ENCODE peak calls at places on chromosomes 6 and 20, in eight cellular contexts. C, J, O, M, H, L, B and G are unnamed samples.

GRCh38 chr20:931401-931800 is 15.3 kb upstream of the ANGPT4 start:
- DNase-seq in O (peak), L (peak), J (peak), M (no peak), H (no peak), C (no peak), B (no peak), G (no peak)

GRCh38 chr6:150600302-150601017 is 775 bp downstream of the PLEKHG1 start:
- DNase-seq in O (peak), M (peak), H (peak), C (peak), J (peak), B (peak), L (peak), G (peak)

GRCh38 chr20:38171301-38172010 is 6.4 kb upstream of the TGM2 start:
- DNase-seq in J (no peak), C (peak), O (peak), H (no peak), B (no peak), M (no peak), L (no peak), G (no peak)

GRCh38 chr20:3106658-3107463 is 22.3 kb upstream of the AVP start:
- DNase-seq in O (peak), C (no peak), B (no peak), L (no peak), H (no peak), M (no peak), J (no peak), G (no peak)

GRCh38 chr6:116278853-116279231 is 888 bp downstream of the TSPYL1 start:
- DNase-seq in L (peak), J (no peak), C (peak), H (no peak), O (no peak), M (peak), B (no peak), G (no peak)

GRCh38 chr6:28756555-28756918 is 167.2 kb downstream of the TRIM27 start:
- DNase-seq in L (peak), O (no peak), B (no peak), J (no peak), M (no peak), H (no peak), C (no peak), G (no peak)

GRCh38 chr20:47024461-47024937 is 129.9 kb downstream of the EYA2 start:
- DNase-seq in C (peak), B (no peak), M (no peak), J (no peak), L (no peak), H (no peak), O (no peak), G (no peak)

GRCh38 chr6:160058603-160059215 is 62.9 kb upstream of the SLC22A1 start:
- DNase-seq in H (peak), O (no peak), M (no peak), J (no peak), B (no peak), C (no peak), L (no peak), G (no peak)

GRCh38 chr6:75691012-75691411 is 58.0 kb upstream of the MYO6 start:
- DNase-seq in M (no peak), J (no peak), C (peak), H (no peak), L (peak), B (no peak), O (peak), G (no peak)

GRCh38 chr6:169371344-169372144 is 117.9 kb upstream of the THBS2 start:
- DNase-seq in M (no peak), J (no peak), H (peak), C (peak), B (peak), O (peak), L (peak), G (no peak)

GRCh38 chr6:164455835-164456234 is 853.6 kb downstream of the C6orf118 start:
- DNase-seq in C (no peak), B (no peak), L (peak), M (no peak), H (no peak), O (peak), J (no peak), G (no peak)

GRCh38 chr20:46289416-46289815 is 18.9 kb downstream of the CDH22 start:
- DNase-seq in J (no peak), B (no peak), C (no peak), H (no peak), L (no peak), O (no peak), M (no peak), G (no peak)

GRCh38 chr6:34232901-34233300 is 3.8 kb upstream of the HMGA1 start:
- DNase-seq in J (no peak), C (peak), H (no peak), L (no peak), O (no peak), M (no peak), B (no peak), G (no peak)

GRCh38 chr20:50515471-50516106 is 5.4 kb downstream of the PTPN1 start:
- DNase-seq in H (no peak), B (no peak), J (no peak), O (no peak), L (no peak), C (no peak), M (no peak), G (no peak)

GRCh38 chr6:150687508-150687907 is 87.8 kb downstream of the PLEKHG1 start:
- DNase-seq in C (no peak), L (no peak), H (peak), O (no peak), J (no peak), M (no peak), B (no peak), G (no peak)

GRCh38 chr6:37029249-37029959 is 23.9 kb downstream of the FGD2 start:
- DNase-seq in J (peak), O (peak), H (peak), M (peak), C (peak), L (peak), B (peak), G (no peak)

DNA sequence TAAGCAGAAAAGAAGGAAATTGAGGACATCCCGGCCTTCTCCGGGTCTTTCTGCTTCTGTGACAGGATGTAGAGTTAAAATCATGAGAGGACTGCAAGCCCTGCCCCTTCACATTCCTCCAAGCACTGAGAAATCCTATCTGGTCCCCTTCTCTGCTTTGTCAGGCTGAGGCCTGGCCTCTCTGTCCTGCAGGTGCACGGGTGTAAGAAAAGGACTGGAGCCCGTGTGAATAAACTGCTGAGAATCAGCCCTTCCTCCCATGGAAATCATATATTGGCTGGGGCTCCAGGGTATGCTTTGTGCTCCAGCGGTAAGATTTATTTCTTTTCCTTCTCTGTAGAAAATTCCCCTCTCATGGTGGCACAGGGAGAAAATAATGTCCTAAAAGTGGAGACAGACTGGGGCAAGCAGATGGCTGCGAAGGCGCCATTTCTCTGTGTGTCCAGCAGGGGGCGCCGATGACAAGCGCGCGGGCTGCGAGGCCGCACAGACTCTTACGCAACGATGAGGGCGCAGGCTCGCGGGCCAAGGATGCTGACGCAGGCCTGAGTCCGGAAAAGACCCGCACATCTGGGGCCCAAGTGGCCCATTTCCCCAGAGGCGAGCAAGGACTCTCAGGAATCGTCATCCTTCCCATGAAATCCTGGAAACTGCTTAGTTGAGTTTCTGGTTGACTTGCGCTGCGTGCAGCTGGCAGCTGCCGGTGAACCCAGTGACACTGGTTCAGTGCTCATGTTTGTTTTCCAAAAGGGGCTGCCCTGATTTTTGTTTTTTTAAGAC is 258.6 kb downstream of the ADGB start:
- DNase-seq in H (peak), M (peak), J (peak), C (peak), O (peak), L (peak), B (peak), G (no peak)
- H3K27ac ChIP-seq in H (no peak), M (peak), J (no peak), C (peak), O (no peak), L (peak), B (no peak), G (no peak)

DNA sequence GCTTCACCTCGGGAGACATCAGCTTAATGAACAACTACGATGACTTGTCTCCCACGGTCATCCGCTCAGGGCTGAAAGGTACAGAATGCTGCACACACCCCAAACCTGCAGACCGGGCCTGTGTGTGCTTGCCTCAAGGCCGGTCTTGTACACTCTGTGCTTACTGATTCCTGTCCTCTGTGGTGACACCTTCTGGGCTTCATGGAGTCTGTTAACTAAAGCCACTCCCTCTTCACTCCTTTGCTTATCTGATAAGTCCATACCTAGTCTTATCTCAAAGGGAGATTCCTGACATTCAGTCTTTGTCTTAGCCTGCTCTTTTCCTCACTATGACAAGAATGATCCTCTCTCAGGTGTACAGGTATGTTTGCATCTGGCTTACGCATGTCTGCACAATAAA is 107.7 kb upstream of the TMEM181 start:
- DNase-seq in M (no peak), C (no peak), B (no peak), O (peak), J (no peak), L (no peak), H (peak), G (peak)
- H3K27ac ChIP-seq in M (no peak), C (no peak), B (no peak), O (no peak), J (no peak), L (no peak), H (no peak), G (peak)

GRCh38 chr20:63889241-63890200 is 5.4 kb upstream of the DNAJC5 start:
- DNase-seq in M (no peak), B (no peak), C (peak), L (no peak), H (peak), J (no peak), O (no peak), G (peak)

GRCh38 chr20:63892402-63892801 is 2.5 kb upstream of the DNAJC5 start:
- DNase-seq in H (no peak), O (no peak), B (no peak), C (no peak), M (no peak), L (no peak), J (no peak), G (no peak)

GRCh38 chr20:63890201-63890576 is 4.7 kb upstream of the DNAJC5 start:
- DNase-seq in B (no peak), O (no peak), C (peak), M (no peak), L (no peak), H (peak), J (no peak), G (no peak)

GRCh38 chr20:63891061-63892002 is 3.6 kb upstream of the DNAJC5 start:
- DNase-seq in H (peak), M (no peak), C (no peak), J (no peak), O (peak), L (no peak), B (no peak), G (no peak)

DNA sequence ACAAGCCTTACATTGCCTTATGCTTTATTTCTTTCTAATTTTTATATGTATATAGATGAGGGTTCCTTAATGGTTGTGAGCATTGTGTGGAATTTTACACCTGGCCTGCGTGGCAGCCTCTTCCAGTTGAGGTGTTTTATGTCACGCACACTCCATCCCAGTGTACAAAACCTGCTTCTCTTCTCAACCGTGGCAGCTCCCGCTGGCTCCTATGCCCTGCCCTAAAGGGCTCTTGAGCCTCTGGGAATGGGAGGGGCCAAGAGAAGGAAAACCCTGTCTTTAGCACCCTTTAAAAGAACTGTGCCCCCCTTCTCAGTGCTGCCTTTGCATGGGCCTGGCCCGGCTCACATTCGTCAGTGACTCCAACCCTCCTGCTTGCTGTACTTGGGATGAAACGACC is 4.3 kb upstream of the DNAJC5 start:
- DNase-seq in J (no peak), L (no peak), M (no peak), H (peak), C (no peak), O (no peak), B (no peak), G (no peak)
- H3K27ac ChIP-seq in J (no peak), L (no peak), M (no peak), H (peak), C (no peak), O (no peak), B (no peak), G (peak)

GRCh38 chr6:109447878-109448555 is 7.5 kb downstream of the SMPD2 start:
- DNase-seq in J (no peak), O (peak), C (no peak), M (no peak), B (no peak), L (peak), H (no peak), G (no peak)

GRCh38 chr6:109447087-109447486 is 6.6 kb downstream of the SMPD2 start:
- DNase-seq in B (no peak), L (no peak), J (no peak), O (no peak), C (no peak), M (no peak), H (no peak), G (no peak)

GRCh38 chr6:109446072-109446471 is 5.5 kb downstream of the SMPD2 start:
- DNase-seq in H (peak), C (no peak), M (no peak), J (no peak), O (no peak), L (no peak), B (no peak), G (no peak)

GRCh38 chr6:109445382-109445781 is 4.9 kb downstream of the SMPD2 start:
- DNase-seq in O (no peak), H (no peak), M (no peak), B (no peak), J (no peak), L (no peak), C (no peak), G (no peak)

GRCh38 chr6:109446541-109446940 is 6.0 kb downstream of the SMPD2 start:
- DNase-seq in B (no peak), O (no peak), L (no peak), M (no peak), H (no peak), C (no peak), J (no peak), G (no peak)
- H3K27ac ChIP-seq in B (no peak), O (no peak), L (no peak), M (no peak), H (no peak), C (no peak), J (no peak), G (no peak)

GRCh38 chr6:69378326-69378725 is 418.5 kb downstream of the LMBRD1 start:
- DNase-seq in J (no peak), M (no peak), O (peak), B (peak), C (no peak), L (no peak), H (no peak), G (no peak)
- H3K27ac ChIP-seq in J (no peak), M (no peak), O (no peak), B (no peak), C (no peak), L (no peak), H (no peak), G (no peak)

DNA sequence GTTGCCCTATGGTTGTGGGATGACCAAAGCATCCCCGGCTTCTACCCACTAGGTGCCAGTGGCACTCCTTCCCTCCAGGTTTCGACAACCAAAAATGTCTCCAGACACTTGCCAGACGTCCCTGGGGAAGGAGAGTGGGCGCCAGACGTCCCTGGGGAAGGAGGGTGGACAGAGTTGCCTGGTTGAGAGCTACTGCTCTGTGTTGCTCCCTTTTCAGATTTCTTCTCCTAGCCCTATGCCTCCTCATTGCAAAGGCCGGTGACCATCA is 13.1 kb downstream of the LRRC73 start:
- DNase-seq in O (no peak), J (no peak), L (no peak), M (no peak), B (no peak), C (no peak), H (no peak), G (no peak)
- H3K27ac ChIP-seq in O (no peak), J (no peak), L (no peak), M (no peak), B (no peak), C (no peak), H (no peak), G (peak)

DNA sequence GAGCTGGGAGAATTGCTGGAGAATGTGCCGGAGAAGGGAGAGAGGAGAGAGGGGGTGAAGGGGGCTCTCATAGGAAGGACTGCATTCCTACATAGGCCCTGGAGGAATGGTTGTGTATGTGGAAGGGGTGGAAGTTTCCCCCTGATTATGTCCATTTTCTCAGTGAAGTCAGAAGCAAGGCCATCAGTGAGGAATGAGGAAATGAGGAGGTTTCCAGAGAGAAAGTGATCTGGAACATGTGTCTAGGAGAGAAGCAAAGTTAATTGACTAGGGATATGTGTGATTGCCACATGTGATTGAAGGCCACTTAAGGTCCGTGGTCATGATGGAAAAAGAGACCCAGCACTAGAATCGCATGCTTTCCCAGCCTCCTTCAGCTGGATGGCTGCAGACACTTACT is 42.3 kb downstream of the TBPL1 start:
- DNase-seq in J (no peak), H (no peak), C (peak), L (no peak), B (no peak), O (peak), M (no peak), G (no peak)
- H3K27ac ChIP-seq in J (no peak), H (no peak), C (no peak), L (peak), B (no peak), O (no peak), M (no peak), G (no peak)

DNA sequence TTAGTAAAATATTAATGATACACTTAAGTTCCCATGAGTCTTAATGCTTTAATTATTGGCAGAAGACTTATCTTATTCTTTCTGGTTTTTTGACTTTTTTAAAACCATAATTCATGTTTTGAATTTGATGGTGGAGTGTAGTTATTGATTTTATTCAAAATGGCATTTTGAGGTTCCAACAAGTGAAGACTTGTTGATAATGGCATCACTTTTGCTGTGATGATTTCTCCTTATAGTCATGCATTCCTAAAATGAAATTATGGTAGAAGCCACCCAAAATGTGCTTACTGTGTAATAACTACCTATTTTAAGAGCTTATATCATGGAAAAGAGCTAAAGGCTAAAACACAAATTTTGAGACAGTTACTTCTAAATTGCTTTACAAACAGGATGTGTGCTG is 2.2 kb downstream of the DOP1A start:
- DNase-seq in C (no peak), L (no peak), H (no peak), B (no peak), M (no peak), J (no peak), O (no peak), G (no peak)
- H3K27ac ChIP-seq in C (no peak), L (no peak), H (no peak), B (peak), M (no peak), J (peak), O (no peak), G (peak)